ENCODE peak calls at places on chromosomes 4 and X, in six cellular contexts. One of them, this sample, is unnamed.

GRCh38 chrX:150767045-150767395 is 73.8 kb downstream of the MTMR1 start:
- DNase-seq in NCI-H460: no peak
- DNase-seq in GM04503: no peak
- DNase-seq in bronchial epithelial cell: peak; percentile 11
- DNase-seq in T-helper 9 cell: no peak
- DNase-seq in right cardiac atrium: peak; percentile 71
- DNase-seq in this sample: peak; percentile 45

GRCh38 chr4:140469806-140470733 is 28.0 kb downstream of the MGAT4D start:
- DNase-seq in NCI-H460: no peak
- DNase-seq in GM04503: no peak
- DNase-seq in bronchial epithelial cell: no peak
- DNase-seq in T-helper 9 cell: no peak
- DNase-seq in right cardiac atrium: peak; percentile 37
- DNase-seq in this sample: no peak

GRCh38 chrX:29447867-29448266 is 767.5 kb upstream of the MAGEB2 start:
- DNase-seq in NCI-H460: no peak
- DNase-seq in GM04503: no peak
- DNase-seq in bronchial epithelial cell: no peak
- DNase-seq in T-helper 9 cell: no peak
- DNase-seq in right cardiac atrium: no peak
- DNase-seq in this sample: no peak

GRCh38 chrX:74450803-74451449 is 29.6 kb downstream of the SLC16A2 start:
- DNase-seq in NCI-H460: no peak
- DNase-seq in GM04503: peak; percentile 87
- DNase-seq in bronchial epithelial cell: peak; percentile 94
- DNase-seq in T-helper 9 cell: no peak
- DNase-seq in right cardiac atrium: no peak
- DNase-seq in this sample: peak; percentile 94

GRCh38 chrX:134752558-134752957 is 94.3 kb upstream of the PLAC1 start:
- DNase-seq in NCI-H460: no peak
- DNase-seq in GM04503: no peak
- DNase-seq in bronchial epithelial cell: no peak
- DNase-seq in T-helper 9 cell: no peak
- DNase-seq in right cardiac atrium: no peak
- DNase-seq in this sample: no peak

GRCh38 chrX:129637217-129638109 is 17.3 kb downstream of the APLN start:
- DNase-seq in NCI-H460: peak; percentile 65
- DNase-seq in GM04503: no peak
- DNase-seq in bronchial epithelial cell: peak; percentile 47
- DNase-seq in T-helper 9 cell: peak; percentile 77
- DNase-seq in right cardiac atrium: peak; percentile 82
- DNase-seq in this sample: peak; percentile 49

GRCh38 chrX:100731441-100732281 is at the start of gene SYTL4:
- DNase-seq in NCI-H460: peak; percentile 22
- DNase-seq in GM04503: no peak
- DNase-seq in bronchial epithelial cell: no peak
- DNase-seq in T-helper 9 cell: no peak
- DNase-seq in right cardiac atrium: peak; percentile 71
- DNase-seq in this sample: no peak

GRCh38 chr4:25215506-25215905 is 18.3 kb upstream of the PI4K2B start:
- DNase-seq in NCI-H460: no peak
- DNase-seq in GM04503: no peak
- DNase-seq in bronchial epithelial cell: no peak
- DNase-seq in T-helper 9 cell: no peak
- DNase-seq in right cardiac atrium: no peak
- DNase-seq in this sample: no peak

GRCh38 chrX:39869846-39870601 is 227.7 kb downstream of the BCOR start:
- DNase-seq in NCI-H460: no peak
- DNase-seq in GM04503: no peak
- DNase-seq in bronchial epithelial cell: peak; percentile 79
- DNase-seq in T-helper 9 cell: peak; percentile 58
- DNase-seq in right cardiac atrium: no peak
- DNase-seq in this sample: peak; percentile 63

GRCh38 chr4:169620846-169621228 is 459 bp downstream of the CLCN3 start:
- DNase-seq in NCI-H460: no peak
- DNase-seq in GM04503: no peak
- DNase-seq in bronchial epithelial cell: no peak
- DNase-seq in T-helper 9 cell: no peak
- DNase-seq in right cardiac atrium: no peak
- DNase-seq in this sample: peak; percentile 27

GRCh38 chrX:9465380-9466114 is 689 bp downstream of the TBL1X start:
- DNase-seq in NCI-H460: no peak
- DNase-seq in GM04503: no peak
- DNase-seq in bronchial epithelial cell: no peak
- DNase-seq in T-helper 9 cell: peak; percentile 29
- DNase-seq in right cardiac atrium: peak; percentile 63
- DNase-seq in this sample: no peak

GRCh38 chr4:89242864-89243740 is 64.5 kb downstream of the GPRIN3 start:
- DNase-seq in NCI-H460: no peak
- DNase-seq in GM04503: no peak
- DNase-seq in bronchial epithelial cell: no peak
- DNase-seq in T-helper 9 cell: no peak
- DNase-seq in right cardiac atrium: no peak
- DNase-seq in this sample: no peak

GRCh38 chr4:41709844-41710481 is 38.6 kb downstream of the PHOX2B start:
- DNase-seq in NCI-H460: peak; percentile 53
- DNase-seq in GM04503: no peak
- DNase-seq in bronchial epithelial cell: peak; percentile 99
- DNase-seq in T-helper 9 cell: no peak
- DNase-seq in right cardiac atrium: no peak
- DNase-seq in this sample: peak; percentile 90

GRCh38 chr4:150773032-150773431 is 191.1 kb downstream of the MAB21L2 start:
- DNase-seq in NCI-H460: no peak
- DNase-seq in GM04503: no peak
- DNase-seq in bronchial epithelial cell: no peak
- DNase-seq in T-helper 9 cell: no peak
- DNase-seq in right cardiac atrium: no peak
- DNase-seq in this sample: no peak

GRCh38 chr4:88660446-88661294 is 37.0 kb downstream of the NAP1L5 start:
- DNase-seq in NCI-H460: no peak
- DNase-seq in GM04503: peak; percentile 56
- DNase-seq in bronchial epithelial cell: no peak
- DNase-seq in T-helper 9 cell: no peak
- DNase-seq in right cardiac atrium: no peak
- DNase-seq in this sample: peak; percentile 82

GRCh38 chr4:6749340-6750171 is 33.0 kb upstream of the KIAA0232 start:
- DNase-seq in NCI-H460: peak; percentile 11
- DNase-seq in GM04503: no peak
- DNase-seq in bronchial epithelial cell: peak; percentile 47
- DNase-seq in T-helper 9 cell: no peak
- DNase-seq in right cardiac atrium: peak; percentile 89
- DNase-seq in this sample: no peak

GRCh38 chrX:133794151-133794550 is 191.2 kb downstream of the GPC3 start:
- DNase-seq in NCI-H460: no peak
- DNase-seq in GM04503: no peak
- DNase-seq in bronchial epithelial cell: no peak
- DNase-seq in T-helper 9 cell: no peak
- DNase-seq in right cardiac atrium: no peak
- DNase-seq in this sample: no peak

GRCh38 chr4:43816107-43816506 is 632.5 kb downstream of the KCTD8 start:
- DNase-seq in NCI-H460: no peak
- DNase-seq in GM04503: no peak
- DNase-seq in bronchial epithelial cell: no peak
- DNase-seq in T-helper 9 cell: no peak
- DNase-seq in right cardiac atrium: no peak
- DNase-seq in this sample: peak; percentile 8

GRCh38 chrX:153933751-153934472 is 925 bp downstream of the NAA10 start:
- DNase-seq in NCI-H460: no peak
- DNase-seq in GM04503: peak; percentile 35
- DNase-seq in bronchial epithelial cell: peak; percentile 17
- DNase-seq in T-helper 9 cell: no peak
- DNase-seq in right cardiac atrium: no peak
- DNase-seq in this sample: peak; percentile 62

GRCh38 chr4:38396091-38396490 is 267.9 kb upstream of the KLF3 start:
- DNase-seq in NCI-H460: no peak
- DNase-seq in GM04503: no peak
- DNase-seq in bronchial epithelial cell: peak; percentile 16
- DNase-seq in T-helper 9 cell: no peak
- DNase-seq in right cardiac atrium: no peak
- DNase-seq in this sample: no peak

GRCh38 chrX:386239-386767 is 404 bp downstream of the PPP2R3B start:
- DNase-seq in NCI-H460: no peak
- DNase-seq in GM04503: no peak
- DNase-seq in bronchial epithelial cell: no peak
- DNase-seq in T-helper 9 cell: no peak
- DNase-seq in right cardiac atrium: peak; percentile 65
- DNase-seq in this sample: no peak

GRCh38 chr4:39821951-39822350 is 124.0 kb downstream of the UBE2K start:
- DNase-seq in NCI-H460: no peak
- DNase-seq in GM04503: no peak
- DNase-seq in bronchial epithelial cell: no peak
- DNase-seq in T-helper 9 cell: no peak
- DNase-seq in right cardiac atrium: no peak
- DNase-seq in this sample: no peak

GRCh38 chrX:15059488-15059887 is 186.3 kb downstream of the MOSPD2 start:
- DNase-seq in NCI-H460: no peak
- DNase-seq in GM04503: no peak
- DNase-seq in bronchial epithelial cell: no peak
- DNase-seq in T-helper 9 cell: no peak
- DNase-seq in right cardiac atrium: no peak
- DNase-seq in this sample: no peak

GRCh38 chr4:51885371-51885770 is 42.4 kb downstream of the DCUN1D4 start:
- DNase-seq in NCI-H460: no peak
- DNase-seq in GM04503: no peak
- DNase-seq in bronchial epithelial cell: peak; percentile 43
- DNase-seq in T-helper 9 cell: no peak
- DNase-seq in right cardiac atrium: no peak
- DNase-seq in this sample: peak; percentile 33

GRCh38 chr4:184645904-184646610 is 3.2 kb downstream of the CASP3 start:
- DNase-seq in NCI-H460: no peak
- DNase-seq in GM04503: no peak
- DNase-seq in bronchial epithelial cell: no peak
- DNase-seq in T-helper 9 cell: no peak
- DNase-seq in right cardiac atrium: no peak
- DNase-seq in this sample: no peak

GRCh38 chrX:38375888-38376287 is 23.5 kb downstream of the OTC start:
- DNase-seq in NCI-H460: peak; percentile 19
- DNase-seq in GM04503: peak; percentile 1
- DNase-seq in bronchial epithelial cell: peak; percentile 15
- DNase-seq in T-helper 9 cell: no peak
- DNase-seq in right cardiac atrium: no peak
- DNase-seq in this sample: peak; percentile 13

GRCh38 chr4:144557404-144557803 is 88.6 kb upstream of the HHIP start:
- DNase-seq in NCI-H460: no peak
- DNase-seq in GM04503: no peak
- DNase-seq in bronchial epithelial cell: no peak
- DNase-seq in T-helper 9 cell: no peak
- DNase-seq in right cardiac atrium: no peak
- DNase-seq in this sample: peak; percentile 9

GRCh38 chrX:71615954-71616353 is 2.4 kb downstream of the CXCR3 start:
- DNase-seq in NCI-H460: no peak
- DNase-seq in GM04503: no peak
- DNase-seq in bronchial epithelial cell: no peak
- DNase-seq in T-helper 9 cell: no peak
- DNase-seq in right cardiac atrium: no peak
- DNase-seq in this sample: no peak

GRCh38 chr4:3384771-3385701 is 56.7 kb upstream of the HGFAC start:
- DNase-seq in NCI-H460: no peak
- DNase-seq in GM04503: no peak
- DNase-seq in bronchial epithelial cell: peak; percentile 84
- DNase-seq in T-helper 9 cell: no peak
- DNase-seq in right cardiac atrium: peak; percentile 82
- DNase-seq in this sample: no peak

GRCh38 chr4:183035726-183036415 is 63.2 kb upstream of the WWC2 start:
- DNase-seq in NCI-H460: no peak
- DNase-seq in GM04503: no peak
- DNase-seq in bronchial epithelial cell: no peak
- DNase-seq in T-helper 9 cell: no peak
- DNase-seq in right cardiac atrium: no peak
- DNase-seq in this sample: no peak

GRCh38 chrX:12447448-12448154 is 309.3 kb downstream of the FRMPD4 start:
- DNase-seq in NCI-H460: peak; percentile 63
- DNase-seq in GM04503: peak; percentile 64
- DNase-seq in bronchial epithelial cell: peak; percentile 90
- DNase-seq in T-helper 9 cell: no peak
- DNase-seq in right cardiac atrium: no peak
- DNase-seq in this sample: peak; percentile 81

GRCh38 chr4:41009411-41009810 is 204.9 kb downstream of the APBB2 start:
- DNase-seq in NCI-H460: peak; percentile 61
- DNase-seq in GM04503: no peak
- DNase-seq in bronchial epithelial cell: peak; percentile 93
- DNase-seq in T-helper 9 cell: no peak
- DNase-seq in right cardiac atrium: no peak
- DNase-seq in this sample: peak; percentile 72

This sample was measured in iris pigment epithelial cell.